ENCODE peak calls at places on chromosome 4, in six cellular contexts. G, H, W, R, X and L are unnamed samples. For H3K9me3, the result is how much of the 10 kb centered on the place peaks cover.

GRCh38 chr4:173919196-173919595 is 364.3 kb downstream of the FBXO8 start:
- DNase-seq in R (no peak), X (no peak), W (peak), H (no peak), G (no peak), L (no peak)

GRCh38 chr4:181601118-181601517 is 642.1 kb upstream of the TENM3 start:
- DNase-seq in W (peak), G (no peak), R (no peak), X (no peak), H (no peak), L (no peak)

GRCh38 chr4:48639816-48640215 is 140.3 kb downstream of the FRYL start:
- DNase-seq in G (no peak), X (no peak), W (no peak), R (no peak), H (no peak), L (no peak)

GRCh38 chr4:148344382-148344781 is 97.8 kb downstream of the NR3C2 start:
- DNase-seq in H (no peak), R (no peak), W (no peak), G (peak), X (no peak), L (peak)

GRCh38 chr4:6263541-6264540 is 5.8 kb upstream of the WFS1 start:
- DNase-seq in R (no peak), W (peak), X (no peak), H (peak), G (peak), L (no peak)

GRCh38 chr4:40688446-40689095 is 58.9 kb upstream of the RBM47 start:
- DNase-seq in R (no peak), X (no peak), G (no peak), H (no peak), W (no peak), L (no peak)

GRCh38 chr4:176969011-176969410 is 176.3 kb upstream of the VEGFC start:
- DNase-seq in X (no peak), R (no peak), W (no peak), H (no peak), G (no peak), L (no peak)

GRCh38 chr4:111806331-111806730 is 338.9 kb upstream of the FAM241A start:
- DNase-seq in R (no peak), X (no peak), W (no peak), G (no peak), H (peak), L (no peak)

GRCh38 chr4:48315728-48316630 is 25.4 kb upstream of the SLAIN2 start:
- DNase-seq in X (no peak), G (peak), W (peak), H (no peak), R (no peak), L (no peak)

GRCh38 chr4:184475096-184475461 is 729 bp upstream of the IRF2 start:
- DNase-seq in X (peak), H (no peak), G (peak), R (peak), W (peak), L (no peak)

GRCh38 chr4:38189445-38189844 is 229.2 kb downstream of the PTTG2 start:
- DNase-seq in X (no peak), G (no peak), W (peak), R (no peak), H (no peak), L (no peak)

GRCh38 chr4:1542516-1543320 is 136.5 kb upstream of the NKX1-1 start:
- DNase-seq in G (no peak), X (no peak), R (no peak), H (no peak), W (no peak), L (no peak)

GRCh38 chr4:146585761-146586333 is 52.8 kb upstream of the POU4F2 start:
- DNase-seq in X (no peak), R (no peak), W (peak), H (no peak), G (no peak), L (no peak)

GRCh38 chr4:2798399-2799301 is 5.8 kb downstream of the SH3BP2 start:
- DNase-seq in H (no peak), R (peak), G (peak), X (no peak), W (no peak), L (peak)

GRCh38 chr4:104302731-104303130 is 192.0 kb downstream of the CXXC4 start:
- DNase-seq in G (no peak), H (no peak), X (no peak), R (no peak), W (no peak), L (no peak)

GRCh38 chr4:116223059-116223732 is 862.2 kb downstream of the TRAM1L1 start:
- DNase-seq in R (no peak), H (no peak), X (no peak), G (no peak), W (no peak), L (no peak)

GRCh38 chr4:150033937-150034336 is 44.3 kb upstream of the DCLK2 start:
- DNase-seq in H (no peak), X (no peak), W (peak), R (no peak), G (no peak), L (no peak)

GRCh38 chr4:7402526-7402925 is 32.2 kb downstream of the PSAPL1 start:
- DNase-seq in R (no peak), H (peak), G (no peak), X (no peak), W (peak), L (peak)

GRCh38 chr4:16626945-16627344 is 271.5 kb downstream of the LDB2 start:
- DNase-seq in H (no peak), X (no peak), W (peak), R (no peak), G (peak), L (no peak)

GRCh38 chr4:75494563-75494962 is 19.6 kb downstream of the RCHY1 start:
- DNase-seq in G (no peak), H (no peak), R (no peak), W (peak), X (no peak), L (no peak)

GRCh38 chr4:144718958-144719512 is 73.1 kb downstream of the HHIP start:
- DNase-seq in W (no peak), H (no peak), R (no peak), G (no peak), X (no peak), L (no peak)

GRCh38 chr4:113998026-113998425 is 18.6 kb upstream of the ARSJ start:
- DNase-seq in X (no peak), W (no peak), H (no peak), R (no peak), G (no peak), L (no peak)

GRCh38 chr4:184421558-184422155 is 52.7 kb downstream of the IRF2 start:
- DNase-seq in H (no peak), W (no peak), G (no peak), R (no peak), X (no peak), L (no peak)

GRCh38 chr4:8740666-8741395 is 130.8 kb downstream of the HMX1 start:
- DNase-seq in R (peak), X (no peak), W (no peak), H (no peak), G (no peak), L (peak)

GRCh38 chr4:182354867-182355266 is 111.7 kb downstream of the TENM3 start:
- DNase-seq in R (no peak), X (no peak), G (no peak), W (peak), H (no peak), L (no peak)

GRCh38 chr4:167606551-167606950 is 372.3 kb upstream of the SPOCK3 start:
- DNase-seq in W (no peak), X (no peak), H (no peak), R (no peak), G (no peak), L (no peak)

GRCh38 chr4:108700358-108700757 is 50.0 kb downstream of the OSTC start:
- DNase-seq in R (no peak), W (peak), G (no peak), X (no peak), H (no peak), L (no peak)

GRCh38 chr4:112775801-112776200 is 138.9 kb downstream of the LARP7 start:
- DNase-seq in X (no peak), G (no peak), R (no peak), W (no peak), H (no peak), L (no peak)

GRCh38 chr4:155952546-155952945 is 1.1 kb downstream of the CTSO start:
- DNase-seq in R (no peak), X (no peak), H (no peak), W (peak), G (no peak), L (no peak)

GRCh38 chr4:132123870-132124623 is 1025.0 kb upstream of the PCDH10 start:
- DNase-seq in H (peak), R (no peak), G (no peak), W (peak), X (no peak), L (no peak)

GRCh38 chr4:38141808-38142500 is 181.8 kb downstream of the PTTG2 start:
- DNase-seq in R (no peak), H (no peak), G (no peak), W (peak), X (no peak), L (no peak)

GRCh38 chr4:166128452-166128851 is 255.4 kb downstream of the TLL1 start:
- DNase-seq in H (no peak), W (peak), G (no peak), R (no peak), X (no peak), L (no peak)

GRCh38 chr4:102614801-102615200 is 113.6 kb downstream of the NFKB1 start:
- DNase-seq in W (no peak), R (no peak), X (no peak), G (no peak), H (no peak), L (no peak)

GRCh38 chr4:153385784-153386183 is 41.3 kb downstream of the MND1 start:
- DNase-seq in W (no peak), H (no peak), X (no peak), G (no peak), R (no peak), L (no peak)
- H3K9me3 ChIP-seq in W (under half), H (under half), X (under half), G (under half), R (under half), L (under half)

GRCh38 chr4:44070843-44071242 is 377.8 kb downstream of the KCTD8 start:
- DNase-seq in R (no peak), W (no peak), X (no peak), G (no peak), H (no peak), L (no peak)
- H3K9me3 ChIP-seq in R (under half), W (under half), X (under half), G (under half), H (under half), L (under half)

GRCh38 chr4:302381-302780 is 2.9 kb downstream of the ZNF732 start:
- DNase-seq in R (no peak), X (no peak), W (no peak), G (no peak), H (no peak), L (no peak)
- H3K9me3 ChIP-seq in R (under half), X (under half), W (under half), G (under half), H (under half), L (under half)

DNA sequence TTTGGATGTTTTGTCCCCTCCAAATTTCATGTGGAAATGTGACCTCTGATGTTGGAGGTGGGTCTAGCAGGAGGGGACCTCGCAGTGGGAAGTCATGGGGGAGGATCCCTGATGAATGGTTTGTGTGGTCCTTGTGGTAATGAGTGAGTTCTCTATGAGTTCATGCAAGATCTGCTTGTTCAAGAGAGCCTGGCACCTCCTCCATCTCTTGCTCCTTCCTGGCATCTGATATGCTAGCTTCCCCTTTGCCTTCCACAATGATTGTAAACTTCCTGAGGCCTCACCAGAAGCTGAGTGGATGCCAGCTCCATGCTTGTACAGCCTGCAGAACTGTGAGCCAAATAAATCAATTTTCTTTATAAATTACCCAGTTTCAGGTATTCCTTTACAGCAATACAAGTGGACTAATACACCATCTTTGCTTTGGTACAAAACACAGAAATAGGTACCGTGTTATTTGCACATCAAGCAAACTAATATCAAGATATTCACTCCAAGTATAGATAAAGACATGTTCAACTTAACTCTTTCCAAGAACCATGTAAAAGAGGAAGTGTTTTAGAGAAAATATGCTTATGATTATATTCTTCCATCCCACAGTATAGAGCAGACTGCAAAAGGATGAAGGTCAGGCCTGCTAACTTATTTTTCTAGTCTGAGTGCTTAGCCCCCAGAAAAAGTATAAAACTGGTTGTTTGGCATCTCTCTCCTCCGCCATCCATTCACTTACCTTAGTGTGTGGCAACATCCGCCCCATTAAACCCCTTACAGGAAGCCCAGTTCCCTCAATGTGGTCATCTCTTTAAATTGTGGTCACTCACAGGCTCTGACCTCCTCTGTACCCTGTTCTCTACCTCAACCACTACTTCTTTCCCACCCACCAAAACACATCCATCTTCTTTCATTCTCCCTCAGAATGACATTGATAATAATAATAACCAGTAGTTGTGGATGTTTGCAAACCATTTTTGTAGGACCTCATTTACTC is 6.7 kb downstream of the ARAP2 start:
- DNase-seq in R (no peak), H (no peak), W (no peak), G (no peak), X (no peak), L (no peak)
- H3K9me3 ChIP-seq in R (under half), H (under half), W (under half), G (under half), X (under half), L (under half)

GRCh38 chr4:79663157-79663556 is 255.1 kb upstream of the GK2 start:
- DNase-seq in R (no peak), G (no peak), W (no peak), X (no peak), H (no peak), L (no peak)

GRCh38 chr4:79662651-79663050 is 254.6 kb upstream of the GK2 start:
- DNase-seq in W (no peak), H (no peak), G (no peak), X (no peak), R (no peak), L (no peak)

GRCh38 chr4:79661196-79661595 is 253.2 kb upstream of the GK2 start:
- DNase-seq in W (no peak), H (no peak), R (no peak), X (no peak), G (no peak), L (no peak)

GRCh38 chr4:79666875-79667274 is 258.8 kb upstream of the GK2 start:
- DNase-seq in R (no peak), X (no peak), G (no peak), H (no peak), W (no peak), L (no peak)

DNA sequence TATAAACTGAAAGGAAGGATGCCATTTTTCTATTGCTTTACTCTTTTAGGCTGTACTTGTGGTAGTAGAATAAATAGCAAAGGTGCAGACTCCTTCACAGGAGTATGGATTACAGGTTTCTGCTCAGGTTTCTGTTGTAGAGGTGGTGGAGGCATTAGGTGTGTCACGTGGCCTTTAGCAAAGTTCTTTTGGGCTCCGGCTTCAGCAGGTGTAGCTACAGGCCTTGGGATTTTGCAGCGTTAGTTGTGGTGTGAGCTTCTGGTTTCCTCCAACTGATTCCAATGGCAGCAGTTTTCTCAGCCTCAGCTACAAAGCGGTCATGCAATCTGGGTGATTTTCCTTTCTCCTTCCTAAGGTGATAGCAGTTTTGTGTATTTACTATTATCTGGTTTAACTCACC is 255.8 kb upstream of the GK2 start:
- DNase-seq in W (no peak), H (no peak), X (no peak), R (no peak), G (no peak), L (no peak)
- H3K9me3 ChIP-seq in W (under half), H (under half), X (under half), R (under half), G (under half), L (under half)

GRCh38 chr4:122990891-122991290 is 68.5 kb upstream of the NUDT6 start:
- DNase-seq in R (no peak), X (no peak), W (no peak), H (no peak), G (no peak), L (no peak)

GRCh38 chr4:122992111-122992510 is 69.7 kb upstream of the NUDT6 start:
- DNase-seq in R (no peak), X (no peak), H (no peak), G (no peak), W (peak), L (no peak)

DNA sequence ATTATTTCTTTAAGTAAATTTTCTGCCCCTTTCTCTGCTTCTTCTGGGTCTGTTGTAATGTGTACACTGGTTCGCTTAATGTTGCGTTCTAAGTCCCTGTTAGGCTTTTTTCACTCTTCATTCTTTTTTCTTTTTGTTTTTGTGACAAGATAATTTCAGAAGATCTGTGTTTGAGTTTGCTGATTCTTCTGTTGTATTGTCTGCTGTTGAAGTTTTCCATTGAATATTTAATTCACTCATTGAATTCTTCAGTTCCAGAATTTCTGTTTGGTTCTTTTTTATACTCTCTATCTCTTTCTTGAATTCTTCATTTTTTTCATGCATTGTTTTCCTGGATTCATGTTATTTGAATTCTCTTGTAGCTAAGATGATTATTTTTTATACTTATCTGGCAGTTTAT is 66.3 kb upstream of the NUDT6 start:
- DNase-seq in X (no peak), G (no peak), H (no peak), W (no peak), R (no peak), L (no peak)
- H3K9me3 ChIP-seq in X (under half), G (under half), H (under half), W (under half), R (under half), L (under half)

GRCh38 chr4:53830511-53830910 is 233.9 kb downstream of the CHIC2 start:
- DNase-seq in R (no peak), W (no peak), H (no peak), X (no peak), G (no peak), L (no peak)
- H3K9me3 ChIP-seq in R (under half), W (under half), H (under half), X (under half), G (under half), L (under half)

GRCh38 chr4:96742332-96743014 is 902.6 kb downstream of the PDHA2 start:
- DNase-seq in W (no peak), H (no peak), X (no peak), R (no peak), G (no peak), L (peak)

GRCh38 chr4:96736352-96736889 is 896.5 kb downstream of the PDHA2 start:
- DNase-seq in R (no peak), H (no peak), X (no peak), G (no peak), W (peak), L (no peak)

GRCh38 chr4:96739101-96739500 is 899.2 kb downstream of the PDHA2 start:
- DNase-seq in X (no peak), R (no peak), G (no peak), W (peak), H (no peak), L (no peak)
- H3K9me3 ChIP-seq in X (under half), R (under half), G (under half), W (under half), H (under half), L (under half)